ENCODE peak calls at places on chromosomes 13 and 19, in ten cellular contexts. G, M, U, E, P, Q, O, L, A and N are unnamed samples.

GRCh38 chr13:77213644-77214043 is 113.2 kb downstream of the MYCBP2 start:
- DNase-seq in G (peak; percentile 68), M (no peak), U (no peak), E (no peak), P (no peak), Q (no peak), O (no peak), L (no peak), A (no peak), N (no peak)

GRCh38 chr19:31529121-31529520 is 179.9 kb upstream of the TSHZ3 start:
- DNase-seq in G (no peak), M (no peak), U (no peak), E (no peak), P (no peak), Q (no peak), O (no peak), L (no peak), A (no peak), N (no peak)

GRCh38 chr19:56966225-56966696 is 125.7 kb upstream of the PEG3 start:
- DNase-seq in G (no peak), M (no peak), U (no peak), E (no peak), P (no peak), Q (peak; percentile 90), O (no peak), L (no peak), A (peak; percentile 75), N (no peak)

GRCh38 chr19:49362048-49362925 is at the start of gene TEAD2:
- DNase-seq in G (peak; percentile 47), M (peak; percentile 90), U (no peak), E (peak; percentile 84), P (peak; percentile 88), Q (peak; percentile 86), O (no peak), L (peak; percentile 46), A (peak; percentile 32), N (peak; percentile 71)

GRCh38 chr19:32318884-32319520 is 26.4 kb upstream of the ZNF507 start:
- DNase-seq in G (no peak), M (peak; percentile 76), U (no peak), E (no peak), P (no peak), Q (no peak), O (no peak), L (no peak), A (no peak), N (no peak)

GRCh38 chr19:15683411-15683810 is 10.5 kb downstream of the CYP4F12 start:
- DNase-seq in G (no peak), M (no peak), U (no peak), E (no peak), P (no peak), Q (no peak), O (no peak), L (no peak), A (no peak), N (no peak)

GRCh38 chr13:95784891-95785290 is 108.0 kb downstream of the DNAJC3 start:
- DNase-seq in G (peak; percentile 49), M (no peak), U (no peak), E (no peak), P (no peak), Q (no peak), O (no peak), L (no peak), A (no peak), N (no peak)

GRCh38 chr13:33183431-33184130 is 102.0 kb downstream of the STARD13 start:
- DNase-seq in G (peak; percentile 77), M (no peak), U (no peak), E (no peak), P (no peak), Q (no peak), O (no peak), L (no peak), A (no peak), N (no peak)

GRCh38 chr19:5953680-5954213 is 24.2 kb downstream of the RANBP3 start:
- DNase-seq in G (no peak), M (no peak), U (no peak), E (no peak), P (no peak), Q (no peak), O (no peak), L (no peak), A (no peak), N (no peak)

GRCh38 chr19:5951338-5951861 is 26.5 kb downstream of the RANBP3 start:
- DNase-seq in G (no peak), M (peak; percentile 61), U (no peak), E (peak; percentile 69), P (no peak), Q (no peak), O (no peak), L (no peak), A (no peak), N (no peak)

GRCh38 chr19:5952193-5953033 is 25.5 kb downstream of the RANBP3 start:
- DNase-seq in G (no peak), M (no peak), U (no peak), E (no peak), P (no peak), Q (no peak), O (no peak), L (no peak), A (no peak), N (no peak)

GRCh38 chr19:5954293-5954692 is 23.6 kb downstream of the RANBP3 start:
- DNase-seq in G (peak; percentile 23), M (no peak), U (no peak), E (no peak), P (no peak), Q (no peak), O (no peak), L (no peak), A (no peak), N (no peak)

DNA sequence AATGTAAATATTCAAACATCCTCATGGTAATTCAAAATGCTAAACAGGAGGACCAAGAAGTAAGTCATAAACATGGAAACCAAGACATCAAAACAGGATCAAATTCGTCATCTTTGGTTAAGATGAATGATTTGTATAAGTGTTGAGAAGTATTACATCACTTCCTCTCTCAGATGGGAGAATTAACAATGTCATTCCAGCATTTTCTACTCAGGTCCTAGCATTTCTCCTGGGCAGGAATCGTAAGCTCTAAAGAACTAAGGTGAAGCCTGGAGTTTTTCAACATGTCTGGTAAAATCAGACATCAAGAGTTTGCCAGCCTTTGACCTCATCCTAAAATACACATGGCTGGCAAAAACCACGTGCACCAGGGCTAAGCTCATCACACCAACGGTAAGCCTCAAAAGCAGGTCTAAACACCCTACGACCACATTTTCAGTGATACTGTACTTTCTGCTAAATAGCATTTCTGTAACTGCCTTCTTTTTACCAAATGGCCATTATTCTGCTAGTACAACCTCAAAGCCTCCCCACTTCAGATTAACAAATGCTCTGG is 24.8 kb downstream of the RANBP3 start:
- DNase-seq in G (peak; percentile 58), M (no peak), U (no peak), E (no peak), P (no peak), Q (no peak), O (no peak), L (no peak), A (no peak), N (no peak)
- H3K4me1 ChIP-seq in G (peaks cover 54% of the 10 kb centered on the region), M (peaks cover 87% of the 10 kb centered on the region), U (peaks cover 81% of the 10 kb centered on the region), E (peaks cover 4% of the 10 kb centered on the region), P (peaks cover 100% of the 10 kb centered on the region), Q (peaks cover 21% of the 10 kb centered on the region), O (peaks cover 79% of the 10 kb centered on the region), L (no peaks in the 10 kb centered on the region), A (peaks cover 60% of the 10 kb centered on the region), N (peaks cover 40% of the 10 kb centered on the region)

DNA sequence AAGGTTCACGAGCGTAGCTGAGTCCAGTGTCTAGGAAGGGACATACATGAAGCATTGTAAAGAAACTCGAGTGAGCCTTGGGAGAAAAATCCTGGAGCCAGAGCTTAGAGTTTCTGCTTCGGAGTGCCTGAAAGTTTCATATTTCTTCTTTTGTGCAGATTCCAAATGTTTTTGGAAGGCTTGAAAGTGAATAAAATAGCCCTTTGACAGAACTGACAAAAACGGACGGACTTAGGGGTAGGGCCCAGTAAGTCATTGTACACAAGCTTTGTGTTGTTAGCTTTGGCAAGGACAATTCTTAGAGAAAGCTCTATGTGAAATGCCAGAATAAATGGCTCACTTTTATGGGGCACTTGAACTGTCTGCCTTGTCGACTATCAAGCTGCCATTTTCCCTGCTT is 2.7 kb downstream of the RNF113B start:
- DNase-seq in G (no peak), M (no peak), U (no peak), E (no peak), P (no peak), Q (no peak), O (no peak), L (no peak), A (no peak), N (no peak)
- H3K27ac ChIP-seq in G (peak overlapping the region; percentile 87), M (no peak overlapping the region), U (no peak overlapping the region), E (no peak overlapping the region), P (peak overlapping the region; percentile 50), Q (no peak overlapping the region), O (no peak overlapping the region), L (peak overlapping the region; percentile 92), A (peak overlapping the region; percentile 50), N (no peak overlapping the region)

GRCh38 chr13:98506343-98507059 is 70.4 kb downstream of the STK24 start:
- DNase-seq in G (no peak), M (no peak), U (no peak), E (no peak), P (no peak), Q (no peak), O (no peak), L (no peak), A (peak; percentile 61), N (no peak)
- H3K4me1 ChIP-seq in G (peaks cover 42% of the 10 kb centered on the region), M (peaks cover 42% of the 10 kb centered on the region), U (peaks cover 69% of the 10 kb centered on the region), E (peaks cover 10% of the 10 kb centered on the region), P (peaks cover 90% of the 10 kb centered on the region), Q (peaks cover 24% of the 10 kb centered on the region), O (peaks cover 63% of the 10 kb centered on the region), L (peaks cover 3% of the 10 kb centered on the region), A (peaks cover 95% of the 10 kb centered on the region), N (peaks cover 35% of the 10 kb centered on the region)

GRCh38 chr13:49629196-49629938 is 1.1 kb downstream of the ARL11 start:
- DNase-seq in G (no peak), M (no peak), U (no peak), E (no peak), P (no peak), Q (no peak), O (no peak), L (no peak), A (no peak), N (no peak)

GRCh38 chr13:49624207-49624606 is 4.1 kb upstream of the ARL11 start:
- DNase-seq in G (no peak), M (no peak), U (no peak), E (no peak), P (no peak), Q (no peak), O (no peak), L (no peak), A (no peak), N (no peak)

GRCh38 chr13:49622174-49622946 is 5.9 kb upstream of the ARL11 start:
- DNase-seq in G (no peak), M (no peak), U (no peak), E (no peak), P (peak; percentile 53), Q (no peak), O (no peak), L (no peak), A (peak; percentile 48), N (no peak)

GRCh38 chr13:49627831-49628652 is at the start of gene ARL11:
- DNase-seq in G (no peak), M (peak; percentile 44), U (no peak), E (peak; percentile 82), P (peak; percentile 68), Q (no peak), O (no peak), L (peak; percentile 33), A (no peak), N (peak; percentile 62)

DNA sequence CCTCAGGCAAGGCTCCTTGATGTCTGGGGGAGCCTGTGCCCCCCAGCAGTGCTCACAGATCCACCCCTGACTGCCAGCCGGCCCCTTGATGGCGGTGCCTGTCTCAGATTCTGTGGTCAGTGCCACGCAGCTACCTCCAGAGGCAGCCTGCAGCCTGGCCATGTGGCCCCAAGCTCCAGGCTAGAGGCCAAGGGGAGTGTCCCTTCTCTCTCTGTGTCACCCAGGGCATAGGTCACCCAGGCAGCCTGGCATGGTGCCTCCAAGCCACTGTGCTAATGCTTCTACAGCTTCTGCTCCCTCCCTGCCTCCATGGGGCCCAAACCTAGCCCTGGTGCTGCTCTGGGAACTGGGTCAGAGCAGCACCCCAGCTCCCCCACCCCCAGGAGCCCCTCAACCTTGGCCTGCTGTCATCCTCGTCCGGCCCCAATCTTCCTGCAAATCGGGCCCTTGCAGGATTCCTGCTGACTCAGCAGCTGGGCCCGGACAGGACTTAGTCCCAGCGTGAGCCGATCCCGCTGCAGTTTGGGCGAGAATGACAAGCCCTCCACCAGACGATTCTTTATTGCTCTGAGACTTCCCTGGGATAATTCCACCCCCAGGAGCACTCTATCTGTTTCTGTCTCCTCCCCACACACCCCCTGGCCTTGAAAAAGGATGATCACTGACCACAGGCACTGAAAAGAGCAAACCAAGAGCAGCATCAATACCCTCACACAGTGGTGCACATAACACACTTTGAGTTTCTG is 2.7 kb upstream of the ARL11 start:
- DNase-seq in G (peak; percentile 6), M (no peak), U (no peak), E (peak; percentile 72), P (peak; percentile 49), Q (no peak), O (no peak), L (no peak), A (peak; percentile 80), N (peak; percentile 40)
- H3K27ac ChIP-seq in G (no peak overlapping the region), M (no peak overlapping the region), U (no peak overlapping the region), E (no peak overlapping the region), P (peak overlapping the region; percentile 27), Q (no peak overlapping the region), O (no peak overlapping the region), L (no peak overlapping the region), A (peak overlapping the region; percentile 81), N (peak overlapping the region; percentile 4)